ENCODE peak calls at places on chromosomes 3 and 15, in five cellular contexts. W, V, Q, J and G are unnamed samples.

GRCh38 chr3:87375231-87375682 is 98.9 kb upstream of the POU1F1 start:
- DNase-seq in W (no peak), J (no peak), V (no peak), Q (no peak), G (no peak)

GRCh38 chr15:66269326-66270090 is 16.0 kb upstream of the MEGF11 start:
- DNase-seq in V (peak), W (no peak), Q (peak), J (no peak), G (no peak)

GRCh38 chr15:71666723-71667122 is 143.6 kb upstream of the NR2E3 start:
- DNase-seq in J (no peak), Q (no peak), W (no peak), V (no peak), G (no peak)

GRCh38 chr15:73052679-73053397 is 575 bp downstream of the NEO1 start:
- DNase-seq in W (no peak), J (peak), V (peak), Q (peak), G (no peak)

GRCh38 chr3:129592362-129593150 is 13.9 kb downstream of the PLXND1 start:
- DNase-seq in W (no peak), V (peak), J (peak), Q (no peak), G (no peak)

GRCh38 chr3:135887220-135887619 is 78.3 kb upstream of the PPP2R3A start:
- DNase-seq in Q (peak), W (no peak), V (no peak), J (peak), G (no peak)

GRCh38 chr15:62579842-62580241 is 414.8 kb upstream of the C2CD4B start:
- DNase-seq in J (no peak), V (no peak), Q (no peak), W (no peak), G (no peak)

GRCh38 chr3:174193559-174193958 is 665.6 kb upstream of the NAALADL2 start:
- DNase-seq in Q (no peak), W (no peak), J (peak), V (no peak), G (no peak)

GRCh38 chr3:142888484-142889262 is at the start of gene PCOLCE2:
- DNase-seq in V (peak), W (no peak), Q (peak), J (peak), G (no peak)

GRCh38 chr3:32229565-32229964 is 8.9 kb upstream of the CMTM8 start:
- DNase-seq in J (no peak), V (no peak), W (no peak), Q (no peak), G (no peak)

DNA sequence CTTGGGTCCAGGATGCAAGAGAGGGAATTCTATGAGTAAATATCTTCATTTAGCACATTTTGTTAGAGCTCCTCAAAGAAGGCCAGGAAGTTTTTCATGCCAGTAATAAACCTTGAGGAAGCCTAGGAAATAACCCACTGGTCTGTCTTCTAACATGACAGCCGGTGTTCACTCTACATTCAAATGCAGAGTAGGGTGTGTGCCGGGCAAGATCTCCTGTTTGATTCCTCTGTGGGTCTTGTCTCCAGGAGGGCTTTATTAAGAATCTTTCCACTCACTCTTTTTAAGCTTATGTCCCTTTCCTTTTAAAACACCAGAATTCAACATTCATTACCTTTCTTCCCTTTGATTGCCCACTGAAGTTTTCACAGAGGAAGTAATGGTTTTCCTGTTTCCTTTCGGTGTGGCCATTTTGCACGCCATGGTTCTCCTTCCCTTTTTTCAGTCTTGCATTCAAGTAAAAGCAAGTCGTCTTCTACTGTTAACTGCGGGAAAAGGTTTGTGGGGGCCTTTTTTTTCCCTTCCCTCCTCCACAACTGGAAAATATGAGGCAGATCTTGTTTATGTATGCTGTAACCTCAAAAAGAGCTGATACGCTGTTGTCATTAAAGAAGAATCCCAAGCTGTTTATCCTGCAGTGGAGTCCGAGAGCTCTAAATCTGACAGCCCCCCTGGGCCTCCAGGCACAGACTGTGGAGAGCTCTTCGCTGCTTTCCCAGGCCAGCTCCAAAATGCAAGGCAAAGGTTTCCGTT is 40.6 kb downstream of the FILIP1L start:
- DNase-seq in Q (no peak), J (no peak), V (peak), W (no peak), G (no peak)
- H3K4me3 ChIP-seq in Q (no peak), J (no peak), V (peak), W (peak), G (no peak)

DNA sequence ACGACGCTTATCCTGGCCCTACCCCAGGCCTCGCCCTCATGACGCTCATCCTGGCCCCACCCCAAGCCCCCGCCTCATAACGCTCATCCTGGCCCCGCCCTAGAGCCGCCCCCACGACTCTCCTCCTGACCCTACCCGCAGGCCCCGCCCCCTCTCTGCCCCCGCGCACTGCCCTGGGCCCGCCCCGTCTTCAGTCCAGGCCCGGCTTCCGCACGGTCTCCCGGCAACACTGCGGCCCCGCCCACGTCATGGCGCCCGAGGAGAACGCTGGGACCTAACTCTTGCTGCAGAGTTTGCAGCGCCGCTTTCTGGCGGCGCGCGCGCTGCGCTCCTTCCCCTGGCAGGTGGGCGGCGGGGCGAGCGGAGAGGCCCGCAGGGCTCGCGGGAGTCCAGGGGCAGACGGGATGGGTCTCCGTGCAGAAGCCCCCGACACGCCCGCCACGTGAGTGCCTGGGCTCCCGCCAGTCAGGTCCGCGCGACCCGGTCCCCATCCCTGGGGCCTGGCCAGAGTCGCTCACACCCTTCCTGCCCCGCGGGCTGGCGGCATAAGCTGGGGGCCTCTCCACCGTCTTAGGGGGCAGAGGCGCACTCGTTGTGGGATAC is 52.5 kb upstream of the ROPN1B start:
- DNase-seq in W (peak), J (peak), Q (peak), V (peak), G (peak)
- TF ChIP-seq CTCF in W (peak), J (no peak), Q (peak), V (no peak), G (peak)

GRCh38 chr15:88656760-88657221 is 18.0 kb downstream of the ISG20 start:
- DNase-seq in V (no peak), W (peak), J (no peak), Q (no peak), G (peak)
- H3K4me3 ChIP-seq in V (no peak), W (no peak), J (no peak), Q (no peak), G (no peak)

GRCh38 chr3:194440756-194441155 is 41.7 kb upstream of the GP5 start:
- DNase-seq in W (no peak), Q (no peak), J (no peak), V (no peak), G (no peak)
- TF ChIP-seq CTCF in W (no peak), Q (no peak), J (no peak), V (no peak), G (no peak)

GRCh38 chr15:37108725-37109124 is 8.4 kb upstream of the MEIS2 start:
- DNase-seq in Q (no peak), W (no peak), J (no peak), V (no peak), G (no peak)

GRCh38 chr15:37106490-37107001 is 6.2 kb upstream of the MEIS2 start:
- DNase-seq in W (no peak), V (peak), Q (no peak), J (peak), G (no peak)

GRCh38 chr15:37107071-37107753 is 6.9 kb upstream of the MEIS2 start:
- DNase-seq in Q (no peak), V (no peak), J (peak), W (no peak), G (no peak)

GRCh38 chr15:37109151-37109912 is 9.0 kb upstream of the MEIS2 start:
- DNase-seq in V (no peak), W (no peak), J (peak), Q (no peak), G (no peak)

GRCh38 chr15:37107754-37108724 is 7.7 kb upstream of the MEIS2 start:
- DNase-seq in W (no peak), J (peak), V (no peak), Q (no peak), G (no peak)
- H3K4me3 ChIP-seq in W (no peak), J (peak), V (no peak), Q (no peak), G (no peak)